ENCODE peak calls at places on chromosome X, in five cellular contexts. Z, T, V, O and B are unnamed samples.

GRCh38 chrX:102154218-102154860 is 1.4 kb downstream of the BEX5 start:
- DNase-seq in T (peak), V (no peak), Z (peak), O (no peak), B (no peak)

GRCh38 chrX:18151157-18151556 is 69.5 kb downstream of the BEND2 start:
- DNase-seq in V (no peak), O (no peak), Z (no peak), T (no peak), B (no peak)

GRCh38 chrX:51776851-51777250 is 33.6 kb downstream of the GSPT2 start:
- DNase-seq in O (no peak), T (peak), Z (no peak), V (no peak), B (no peak)

GRCh38 chrX:25083661-25084060 is 67.9 kb upstream of the ARX start:
- DNase-seq in T (no peak), V (no peak), Z (no peak), O (no peak), B (no peak)

GRCh38 chrX:102669526-102669925 is 18.2 kb downstream of the GPRASP1 start:
- DNase-seq in V (no peak), Z (no peak), O (no peak), T (no peak), B (no peak)

GRCh38 chrX:50736651-50737050 is 77.3 kb downstream of the SHROOM4 start:
- DNase-seq in Z (no peak), V (no peak), O (no peak), T (no peak), B (no peak)

GRCh38 chrX:2546496-2546895 is 45.7 kb upstream of the DHRSX start:
- DNase-seq in T (no peak), V (no peak), O (no peak), Z (no peak), B (no peak)

GRCh38 chrX:38618152-38618551 is 56.8 kb downstream of the TSPAN7 start:
- DNase-seq in O (no peak), V (no peak), T (no peak), Z (no peak), B (no peak)

GRCh38 chrX:791479-792034 is 161.0 kb downstream of the SHOX start:
- DNase-seq in Z (peak), V (no peak), T (peak), O (no peak), B (no peak)

GRCh38 chrX:45771114-45771513 is 570.4 kb upstream of the DIPK2B start:
- DNase-seq in Z (no peak), O (peak), V (no peak), T (no peak), B (peak)

GRCh38 chrX:47030339-47030738 is 47.9 kb upstream of the RGN start:
- DNase-seq in V (peak), T (peak), Z (no peak), O (peak), B (peak)

GRCh38 chrX:68997461-68997860 is 167.8 kb downstream of the PJA1 start:
- DNase-seq in Z (no peak), O (peak), V (no peak), T (no peak), B (no peak)

GRCh38 chrX:135893294-135893817 is at the start of the genes CT45A10 and SAGE1:
- DNase-seq in T (no peak), Z (peak), O (no peak), V (no peak), B (no peak)

GRCh38 chrX:130746709-130747347 is 156.2 kb downstream of the ENOX2 start:
- DNase-seq in V (no peak), O (peak), Z (no peak), T (no peak), B (no peak)

GRCh38 chrX:11470231-11470630 is 177.0 kb downstream of the AMELX start:
- DNase-seq in V (no peak), Z (no peak), O (peak), T (no peak), B (no peak)

GRCh38 chrX:95484781-95485180 is 1199.9 kb upstream of the DIAPH2 start:
- DNase-seq in V (no peak), T (no peak), Z (no peak), O (no peak), B (no peak)

GRCh38 chrX:46456125-46456922 is 88.9 kb downstream of the ZNF674 start:
- DNase-seq in V (no peak), O (no peak), Z (no peak), T (peak), B (peak)

GRCh38 chrX:136457303-136457917 is 30.3 kb upstream of the BRS3 start:
- DNase-seq in T (no peak), V (no peak), Z (no peak), O (no peak), B (no peak)

GRCh38 chrX:10615931-10616780 is 4.2 kb downstream of the MID1 start:
- DNase-seq in T (peak), O (peak), Z (peak), V (no peak), B (peak)

GRCh38 chrX:18964026-18964425 is 19.9 kb downstream of the PHKA2 start:
- DNase-seq in Z (no peak), O (no peak), V (no peak), T (no peak), B (no peak)

GRCh38 chrX:53595266-53595810 is 91.2 kb downstream of the HUWE1 start:
- DNase-seq in O (no peak), V (no peak), Z (no peak), T (no peak), B (no peak)

GRCh38 chrX:54950730-54951375 is 30.2 kb downstream of the TRO start:
- DNase-seq in T (no peak), Z (no peak), V (no peak), O (no peak), B (no peak)

GRCh38 chrX:141278306-141278705 is 36.0 kb upstream of the SPANXC start:
- DNase-seq in O (peak), V (peak), T (peak), Z (peak), B (peak)

GRCh38 chrX:153687121-153688039 is at the start of gene SLC6A8:
- DNase-seq in O (peak), Z (peak), V (no peak), T (peak), B (peak)

GRCh38 chrX:99703467-99703866 is 706.6 kb downstream of the PCDH19 start:
- DNase-seq in T (peak), V (no peak), Z (no peak), O (no peak), B (no peak)

GRCh38 chrX:120769576-120770341 is 105.9 kb downstream of the CT47B1 start:
- DNase-seq in T (peak), V (no peak), Z (no peak), O (peak), B (peak)

GRCh38 chrX:44903842-44904530 is 31.0 kb downstream of the KDM6A start:
- DNase-seq in Z (no peak), T (no peak), O (no peak), V (no peak), B (no peak)

GRCh38 chrX:78199851-78200250 is 60.4 kb upstream of the TAF9B start:
- DNase-seq in V (no peak), Z (no peak), O (peak), T (peak), B (peak)

GRCh38 chrX:152637649-152638442 is at the start of gene GABRQ:
- DNase-seq in V (peak), Z (peak), T (peak), O (no peak), B (no peak)

GRCh38 chrX:154313147-154313546 is 17.6 kb downstream of the TKTL1 start:
- DNase-seq in Z (no peak), O (no peak), T (no peak), V (no peak), B (no peak)

GRCh38 chrX:115571712-115572111 is 10.7 kb downstream of the PLS3 start:
- DNase-seq in V (no peak), Z (no peak), T (no peak), O (peak), B (no peak)

GRCh38 chrX:101460669-101461068 is 24.6 kb upstream of the ARMCX4 start:
- DNase-seq in O (no peak), Z (no peak), V (no peak), T (peak), B (peak)

GRCh38 chrX:153966841-153967535 is 4.6 kb downstream of the HCFC1 start:
- DNase-seq in Z (no peak), V (no peak), T (no peak), O (peak), B (no peak)

GRCh38 chrX:149527705-149528104 is 13.1 kb upstream of the EOLA1 start:
- DNase-seq in O (peak), Z (no peak), V (no peak), T (peak), B (peak)

GRCh38 chrX:93875621-93876282 is 201.7 kb downstream of the FAM133A start:
- DNase-seq in T (no peak), V (no peak), O (no peak), Z (no peak), B (no peak)

GRCh38 chrX:132749406-132749805 is 209.0 kb downstream of the HS6ST2 start:
- DNase-seq in Z (no peak), O (no peak), V (no peak), T (no peak), B (no peak)

GRCh38 chrX:76987381-76987780 is 459.8 kb upstream of the FGF16 start:
- DNase-seq in T (peak), Z (peak), O (no peak), V (no peak), B (no peak)

GRCh38 chrX:426881-427280 is 40.2 kb upstream of the PPP2R3B start:
- DNase-seq in T (no peak), Z (no peak), O (no peak), V (no peak), B (peak)

GRCh38 chrX:112846787-112847186 is 6.2 kb upstream of the AMOT start:
- DNase-seq in V (no peak), T (no peak), O (no peak), Z (no peak), B (no peak)
- H2BK5ac ChIP-seq in V (no peak), T (no peak), O (no peak), Z (no peak), B (no peak)

GRCh38 chrX:39983715-39984114 is 114.0 kb downstream of the BCOR start:
- DNase-seq in V (no peak), O (peak), T (no peak), Z (no peak), B (no peak)
- H2BK5ac ChIP-seq in V (no peak), O (no peak), T (no peak), Z (no peak), B (no peak)

DNA sequence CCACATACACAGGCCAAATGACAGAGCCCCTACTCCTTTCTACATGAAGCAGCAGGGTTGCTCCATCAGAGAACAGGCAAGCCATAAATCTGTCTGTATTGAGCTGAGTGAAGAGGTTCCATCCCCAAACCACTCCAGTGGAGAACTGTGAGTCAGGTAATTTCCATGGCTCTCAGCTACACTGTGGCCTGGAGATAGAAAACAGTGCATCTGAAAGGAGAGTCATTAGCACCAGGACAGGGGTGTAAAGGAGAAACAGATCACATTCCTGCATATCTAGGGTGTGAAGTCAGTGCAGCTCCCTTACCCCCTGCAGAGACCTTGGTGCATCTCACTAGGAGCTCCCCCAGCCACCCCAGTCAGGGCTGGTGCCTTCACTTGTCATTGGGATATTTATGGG is 314.7 kb downstream of the CHIC1 start:
- DNase-seq in Z (peak), V (no peak), O (no peak), T (peak), B (peak)
- H2BK5ac ChIP-seq in Z (no peak), V (no peak), O (no peak), T (no peak), B (no peak)

GRCh38 chrX:70133303-70134115 is at the start of gene IGBP1:
- DNase-seq in V (peak), T (peak), Z (peak), O (peak), B (peak)
- H2BK5ac ChIP-seq in V (no peak), T (no peak), Z (no peak), O (peak), B (peak)

GRCh38 chrX:108396188-108396885 is 41.9 kb downstream of the COL4A6 start:
- DNase-seq in Z (peak), T (peak), O (peak), V (no peak), B (peak)
- H2BK5ac ChIP-seq in Z (no peak), T (no peak), O (no peak), V (no peak), B (no peak)